ENCODE peak calls at places on chromosome 12, in ten cellular contexts. C is HTR-8/SVneo; W is T-helper 17 cell; R is Daoy; K is effector memory CD4-positive, alpha-beta T cell; Y is NCI-H1436; L is glutamatergic neuron; A is activated CD8-positive, alpha-beta T cell treated with anti-CD3 and anti-CD28 coated beads, Interleukin-2, amount 10 ng/mL, durations not matched to agents 7 days and 5 days; J is activated effector memory CD4-positive, alpha-beta T cell treated with Interleukin-2 at 50 U/mL for 16 hours; G is LoVo. V is an unnamed sample.

GRCh38 chr12:113822986-113823385 is 143.1 kb downstream of the RBM19 start:
- DNase-seq in Y (no peak), A (no peak), C (no peak), W (no peak), L (peak), K (no peak), R (no peak), J (no peak), G (no peak), V (no peak)

GRCh38 chr12:49026678-49027480 is 8.3 kb upstream of the PRKAG1 start:
- DNase-seq in J (no peak), C (no peak), R (no peak), L (no peak), W (no peak), A (no peak), G (no peak), K (no peak), Y (no peak), V (no peak)

GRCh38 chr12:107027304-107028053 is 40.5 kb upstream of the MTERF2 start:
- DNase-seq in R (peak), A (no peak), Y (peak), W (no peak), J (no peak), L (no peak), G (peak), C (peak), K (peak), V (no peak)

GRCh38 chr12:91863702-91864101 is 281.9 kb downstream of the BTG1 start:
- DNase-seq in K (no peak), G (no peak), C (no peak), R (no peak), J (no peak), Y (no peak), L (no peak), W (no peak), A (no peak), V (no peak)

GRCh38 chr12:49288412-49288853 is 6.5 kb upstream of the PRPH start:
- DNase-seq in K (peak), A (peak), G (peak), Y (peak), L (peak), C (peak), R (peak), W (peak), J (peak), V (peak)

GRCh38 chr12:23039834-23040233 is 414.9 kb downstream of the ETNK1 start:
- DNase-seq in A (no peak), L (no peak), Y (no peak), W (no peak), J (no peak), G (no peak), R (no peak), C (no peak), K (no peak), V (no peak)

GRCh38 chr12:56931474-56931978 is 2.7 kb downstream of the SDR9C7 start:
- DNase-seq in L (no peak), G (no peak), Y (no peak), J (no peak), A (peak), W (no peak), C (no peak), K (no peak), R (peak), V (peak)

GRCh38 chr12:57105011-57105753 is 6.0 kb downstream of the STAT6 start:
- DNase-seq in K (no peak), G (no peak), Y (no peak), W (no peak), R (no peak), J (no peak), L (no peak), C (no peak), A (no peak), V (no peak)

GRCh38 chr12:58310368-58310767 is 369.0 kb downstream of the ATP23 start:
- DNase-seq in J (no peak), G (no peak), K (no peak), L (no peak), W (no peak), A (no peak), Y (no peak), R (peak), C (peak), V (no peak)

GRCh38 chr12:68451261-68452091 is 119.3 kb upstream of the MDM1 start:
- DNase-seq in A (peak), G (no peak), K (no peak), J (peak), R (peak), L (no peak), Y (peak), C (no peak), W (no peak), V (peak)

GRCh38 chr12:103278329-103278728 is 217.4 kb downstream of the C12orf42 start:
- DNase-seq in A (no peak), Y (no peak), W (no peak), L (no peak), K (no peak), J (no peak), G (no peak), R (no peak), C (no peak), V (no peak)

GRCh38 chr12:11568762-11569478 is 80.6 kb upstream of the ETV6 start:
- DNase-seq in C (no peak), K (no peak), J (no peak), W (no peak), A (no peak), R (no peak), G (no peak), L (no peak), Y (no peak), V (no peak)

GRCh38 chr12:54127538-54128259 is 61.1 kb downstream of the SMUG1 start:
- DNase-seq in W (no peak), A (no peak), C (no peak), G (no peak), R (no peak), Y (no peak), L (no peak), J (no peak), K (no peak), V (no peak)

GRCh38 chr12:130212384-130212783 is 50.1 kb downstream of the FZD10 start:
- DNase-seq in A (no peak), J (no peak), K (no peak), G (no peak), L (no peak), W (no peak), R (no peak), Y (no peak), C (no peak), V (no peak)

GRCh38 chr12:111412007-111412829 is 6.5 kb downstream of the SH2B3 start:
- DNase-seq in K (no peak), R (peak), G (no peak), W (no peak), J (no peak), L (no peak), C (no peak), Y (no peak), A (no peak), V (no peak)

GRCh38 chr12:122730215-122731014 is at the start of gene HCAR1:
- DNase-seq in W (no peak), L (no peak), K (no peak), R (peak), G (no peak), C (no peak), Y (no peak), A (peak), J (peak), V (peak)

GRCh38 chr12:27973487-27973890 is 956 bp upstream of the PTHLH start:
- DNase-seq in G (no peak), W (no peak), Y (no peak), A (no peak), R (peak), K (no peak), C (no peak), L (no peak), J (no peak), V (no peak)

GRCh38 chr12:123516221-123516780 is 17.2 kb downstream of the RILPL1 start:
- DNase-seq in R (no peak), C (no peak), J (no peak), A (no peak), Y (no peak), L (no peak), K (no peak), W (no peak), G (no peak), V (no peak)

GRCh38 chr12:93851245-93851665 is 174.1 kb downstream of the CRADD start:
- DNase-seq in R (no peak), L (no peak), K (no peak), J (peak), Y (no peak), G (no peak), W (no peak), C (no peak), A (peak), V (peak)

GRCh38 chr12:13443028-13443427 is 246.5 kb downstream of the EMP1 start:
- DNase-seq in L (no peak), C (no peak), W (no peak), A (no peak), R (no peak), G (no peak), J (no peak), K (no peak), Y (no peak), V (no peak)

GRCh38 chr12:6323340-6323994 is 13.0 kb downstream of the PLEKHG6 start:
- DNase-seq in Y (peak), G (peak), W (no peak), R (peak), A (peak), C (peak), L (no peak), K (no peak), J (peak), V (peak)